ENCODE peak calls at places on chromosome 5, in seven cellular contexts. N is Panc1; Z is body of pancreas; P is CD4-positive, CD25-positive, alpha-beta regulatory T cell; M is aorta; Y is right atrium auricular region; O is fibroblast of lung. D is an unnamed sample.

GRCh38 chr5:15722305-15722704 is 222.3 kb downstream of the FBXL7 start:
- DNase-seq in N (no peak), Z (no peak), P (no peak), M (no peak), Y (no peak), O (peak; percentile 28), D (no peak)

GRCh38 chr5:57595530-57596098 is 113.0 kb upstream of the ACTBL2 start:
- DNase-seq in N (no peak), Z (no peak), P (no peak), M (no peak), Y (no peak), O (no peak), D (no peak)

GRCh38 chr5:150587830-150588494 is 52.5 kb upstream of the SYNPO start:
- DNase-seq in N (no peak), Z (no peak), P (no peak), M (no peak), Y (no peak), O (peak; percentile 35), D (no peak)

GRCh38 chr5:53479656-53480473 is 564 bp upstream of the FST start:
- DNase-seq in N (no peak), Z (peak; percentile 47), P (no peak), M (peak; percentile 86), Y (no peak), O (peak; percentile 55), D (peak; percentile 72)

GRCh38 chr5:760363-761205 is 23.9 kb downstream of the ZDHHC11B start:
- DNase-seq in N (no peak), Z (peak; percentile 10), P (no peak), M (peak; percentile 84), Y (no peak), O (no peak), D (no peak)

GRCh38 chr5:176700239-176700847 is 53.1 kb downstream of the TSPAN17 start:
- DNase-seq in N (no peak), Z (no peak), P (no peak), M (no peak), Y (no peak), O (no peak), D (peak; percentile 25)

GRCh38 chr5:66757219-66757833 is 161.1 kb downstream of the MAST4 start:
- DNase-seq in N (peak; percentile 28), Z (peak; percentile 73), P (no peak), M (no peak), Y (peak; percentile 69), O (peak; percentile 53), D (peak; percentile 86)

GRCh38 chr5:17314907-17315471 is 97.6 kb downstream of the BASP1 start:
- DNase-seq in N (no peak), Z (no peak), P (no peak), M (no peak), Y (no peak), O (peak; percentile 22), D (no peak)

GRCh38 chr5:39578887-39579497 is 154.2 kb upstream of the DAB2 start:
- DNase-seq in N (no peak), Z (no peak), P (no peak), M (no peak), Y (no peak), O (peak; percentile 17), D (no peak)

GRCh38 chr5:5587474-5587873 is 165.0 kb downstream of the ICE1 start:
- DNase-seq in N (no peak), Z (no peak), P (no peak), M (no peak), Y (no peak), O (no peak), D (no peak)

GRCh38 chr5:160250826-160251225 is 21.5 kb downstream of the FABP6 start:
- DNase-seq in N (no peak), Z (no peak), P (no peak), M (no peak), Y (no peak), O (no peak), D (no peak)

GRCh38 chr5:22591461-22591860 is 261.7 kb downstream of the CDH12 start:
- DNase-seq in N (no peak), Z (no peak), P (no peak), M (no peak), Y (no peak), O (no peak), D (no peak)

GRCh38 chr5:106853266-106853665 is 817.5 kb downstream of the EFNA5 start:
- DNase-seq in N (no peak), Z (no peak), P (no peak), M (no peak), Y (no peak), O (no peak), D (no peak)

GRCh38 chr5:9423611-9424010 is 122.3 kb downstream of the SEMA5A start:
- DNase-seq in N (no peak), Z (peak; percentile 24), P (no peak), M (no peak), Y (no peak), O (no peak), D (no peak)

GRCh38 chr5:12704955-12705354 is 800.7 kb upstream of the CTNND2 start:
- DNase-seq in N (no peak), Z (no peak), P (no peak), M (no peak), Y (no peak), O (peak; percentile 1), D (no peak)

GRCh38 chr5:14321936-14322335 is 178.8 kb downstream of the TRIO start:
- DNase-seq in N (no peak), Z (no peak), P (no peak), M (no peak), Y (no peak), O (no peak), D (no peak)

GRCh38 chr5:168006473-168007130 is 284.8 kb upstream of the WWC1 start:
- DNase-seq in N (no peak), Z (no peak), P (no peak), M (no peak), Y (no peak), O (no peak), D (no peak)

GRCh38 chr5:57532513-57533497 is 50.2 kb upstream of the ACTBL2 start:
- DNase-seq in N (no peak), Z (no peak), P (no peak), M (no peak), Y (no peak), O (peak; percentile 82), D (no peak)

GRCh38 chr5:154267516-154267915 is 77.0 kb downstream of the GALNT10 start:
- DNase-seq in N (no peak), Z (no peak), P (no peak), M (no peak), Y (no peak), O (no peak), D (no peak)

GRCh38 chr5:120326651-120327050 is 137.4 kb upstream of the PRR16 start:
- DNase-seq in N (no peak), Z (no peak), P (no peak), M (no peak), Y (no peak), O (no peak), D (no peak)

DNA sequence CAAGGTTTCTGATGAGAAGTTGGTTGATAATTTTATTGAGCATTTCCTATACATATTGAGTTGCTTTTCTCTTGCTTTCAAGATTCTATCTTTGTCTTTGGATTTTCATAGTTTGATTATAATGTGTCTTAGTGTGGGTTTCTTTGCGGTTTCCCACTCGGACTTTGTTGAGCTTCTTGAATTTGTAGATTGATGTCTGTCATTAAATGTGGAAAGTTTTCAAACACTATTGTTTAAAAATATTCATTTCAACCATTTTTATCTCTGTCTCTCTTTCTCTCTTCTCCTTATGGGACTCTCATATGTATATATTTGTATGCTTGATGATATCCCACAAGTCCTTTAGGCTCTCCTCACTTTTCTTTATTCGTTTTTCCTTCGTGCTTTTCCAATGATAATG is 18.5 kb upstream of the PCDHA1 start:
- DNase-seq in N (no peak), Z (no peak), P (no peak), M (no peak), Y (no peak), O (no peak), D (no peak)
- H3K9me3 ChIP-seq in N (peaks cover 54% of the 10 kb centered on the region), Z (no peaks in the 10 kb centered on the region), P (peaks cover 71% of the 10 kb centered on the region), M (peaks cover 11% of the 10 kb centered on the region), Y (peaks cover 100% of the 10 kb centered on the region), O (no peaks in the 10 kb centered on the region), D (peaks cover 5% of the 10 kb centered on the region)

GRCh38 chr5:164898705-164899104 is 1393.3 kb downstream of the MAT2B start:
- DNase-seq in N (no peak), Z (no peak), P (no peak), M (no peak), Y (no peak), O (no peak), D (no peak)

GRCh38 chr5:164893071-164893470 is 1387.7 kb downstream of the MAT2B start:
- DNase-seq in N (no peak), Z (no peak), P (no peak), M (no peak), Y (no peak), O (no peak), D (no peak)
- H3K9me3 ChIP-seq in N (peaks cover 4% of the 10 kb centered on the region), Z (no peaks in the 10 kb centered on the region), P (no peaks in the 10 kb centered on the region), M (no peaks in the 10 kb centered on the region), Y (peaks cover 9% of the 10 kb centered on the region), O (no peaks in the 10 kb centered on the region), D (no peaks in the 10 kb centered on the region)

DNA sequence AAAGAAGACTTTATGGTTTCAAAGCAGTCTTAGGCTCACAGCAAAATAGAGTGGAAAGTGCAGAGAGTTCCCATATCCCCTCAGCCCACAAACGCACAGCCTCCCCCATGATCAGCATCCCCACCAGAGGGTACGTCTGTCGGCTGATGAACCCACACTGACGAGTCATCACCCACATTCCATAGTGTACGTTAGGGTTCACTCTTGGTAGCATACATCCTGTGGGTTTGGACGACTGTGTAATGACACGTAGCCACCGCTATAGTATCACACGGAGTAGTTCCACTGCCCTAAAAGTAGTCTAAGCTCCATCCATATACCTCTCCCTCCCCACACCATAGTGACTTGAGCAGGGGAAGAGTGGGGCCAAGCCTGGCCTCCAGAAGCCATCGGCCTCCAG is 135.7 kb upstream of the PHYKPL start:
- DNase-seq in N (no peak), Z (no peak), P (no peak), M (peak; percentile 21), Y (no peak), O (no peak), D (no peak)
- H3K9me3 ChIP-seq in N (no peaks in the 10 kb centered on the region), Z (no peaks in the 10 kb centered on the region), P (no peaks in the 10 kb centered on the region), M (no peaks in the 10 kb centered on the region), Y (no peaks in the 10 kb centered on the region), O (no peaks in the 10 kb centered on the region), D (no peaks in the 10 kb centered on the region)

GRCh38 chr5:141434006-141434405 is 3.7 kb downstream of the PCDHGA12 start:
- DNase-seq in N (no peak), Z (no peak), P (no peak), M (no peak), Y (no peak), O (peak; percentile 18), D (no peak)

GRCh38 chr5:141430332-141431113 is at the start of gene PCDHGA12:
- DNase-seq in N (no peak), Z (no peak), P (no peak), M (no peak), Y (peak; percentile 73), O (peak; percentile 82), D (no peak)

GRCh38 chr5:141427783-141428426 is 2.4 kb upstream of the PCDHGA12 start:
- DNase-seq in N (no peak), Z (no peak), P (no peak), M (no peak), Y (no peak), O (no peak), D (no peak)

GRCh38 chr5:141437208-141437607 is 6.9 kb downstream of the PCDHGA12 start:
- DNase-seq in N (no peak), Z (no peak), P (no peak), M (no peak), Y (no peak), O (peak; percentile 27), D (no peak)

GRCh38 chr5:141431286-141431685 is 979 bp downstream of the PCDHGA12 start:
- DNase-seq in N (no peak), Z (no peak), P (no peak), M (no peak), Y (no peak), O (peak; percentile 46), D (no peak)
- H3K9me3 ChIP-seq in N (peaks cover 3% of the 10 kb centered on the region), Z (no peaks in the 10 kb centered on the region), P (peaks cover 6% of the 10 kb centered on the region), M (peaks cover 36% of the 10 kb centered on the region), Y (peaks cover 90% of the 10 kb centered on the region), O (peaks cover 8% of the 10 kb centered on the region), D (no peaks in the 10 kb centered on the region)

GRCh38 chr5:124172389-124173003 is 573.9 kb downstream of the ZNF608 start:
- DNase-seq in N (no peak), Z (no peak), P (no peak), M (no peak), Y (no peak), O (no peak), D (no peak)
- H3K9me3 ChIP-seq in N (peaks cover 27% of the 10 kb centered on the region), Z (no peaks in the 10 kb centered on the region), P (no peaks in the 10 kb centered on the region), M (peaks cover 3% of the 10 kb centered on the region), Y (peaks cover 33% of the 10 kb centered on the region), O (no peaks in the 10 kb centered on the region), D (no peaks in the 10 kb centered on the region)